ENCODE peak calls at places on chromosomes 6 and 20, in four cellular contexts. J is stomach, P is endothelial cell of umbilical vein, G is transverse colon. N is an unnamed sample. For H3K27me3, the result is how much of the 10 kb centered on the place peaks cover.

GRCh38 chr6:148846778-148847761 is 100.2 kb downstream of the UST start:
- DNase-seq in J (no peak), P (no peak), G (no peak), N (no peak)

GRCh38 chr6:31441368-31442267 is 38.2 kb downstream of the MICA start:
- DNase-seq in J (peak), P (peak), G (peak), N (peak)

GRCh38 chr6:33787954-33788693 is 806 bp downstream of the LEMD2 start:
- DNase-seq in J (peak), P (peak), G (peak), N (peak)

GRCh38 chr20:36971103-36971502 is 19.6 kb upstream of the SAMHD1 start:
- DNase-seq in J (no peak), P (no peak), G (no peak), N (no peak)

GRCh38 chr6:116057766-116058165 is 2.9 kb downstream of the FRK start:
- DNase-seq in J (no peak), P (no peak), G (no peak), N (no peak)

GRCh38 chr20:36830791-36831691 is 44.9 kb upstream of the TLDC2 start:
- DNase-seq in J (no peak), P (peak), G (no peak), N (no peak)

GRCh38 chr20:23131766-23132165 is 45.6 kb upstream of the CD93 start:
- DNase-seq in J (no peak), P (peak), G (no peak), N (no peak)

GRCh38 chr6:138089325-138089724 is 17.9 kb downstream of the PERP start:
- DNase-seq in J (no peak), P (peak), G (no peak), N (no peak)

GRCh38 chr6:46184114-46184513 is 13.3 kb upstream of the ENPP5 start:
- DNase-seq in J (no peak), P (peak), G (no peak), N (no peak)

GRCh38 chr6:106156413-106156812 is 70.3 kb downstream of the PRDM1 start:
- DNase-seq in J (no peak), P (no peak), G (no peak), N (no peak)

GRCh38 chr6:140360651-140361050 is 986.2 kb upstream of the CITED2 start:
- DNase-seq in J (no peak), P (no peak), G (no peak), N (no peak)

GRCh38 chr6:23106951-23107350 is 537.6 kb downstream of the HDGFL1 start:
- DNase-seq in J (no peak), P (no peak), G (no peak), N (no peak)

GRCh38 chr20:54063998-54064676 is 6.3 kb downstream of the BCAS1 start:
- DNase-seq in J (no peak), P (no peak), G (no peak), N (no peak)

GRCh38 chr20:63930971-63931553 is 25.2 kb downstream of the UCKL1 start:
- DNase-seq in J (peak), P (no peak), G (no peak), N (no peak)

GRCh38 chr6:42279966-42280629 is 62.4 kb upstream of the MRPS10 start:
- DNase-seq in J (peak), P (peak), G (no peak), N (no peak)

GRCh38 chr20:11247059-11247630 is 573.3 kb upstream of the JAG1 start:
- DNase-seq in J (no peak), P (no peak), G (no peak), N (no peak)

GRCh38 chr20:37727247-37727956 is 33.6 kb downstream of the CTNNBL1 start:
- DNase-seq in J (no peak), P (no peak), G (no peak), N (no peak)

GRCh38 chr6:40689181-40689580 is 102.0 kb upstream of the LRFN2 start:
- DNase-seq in J (no peak), P (no peak), G (no peak), N (no peak)

GRCh38 chr6:130848945-130849344 is 21.7 kb downstream of the SMLR1 start:
- DNase-seq in J (no peak), P (no peak), G (no peak), N (no peak)

GRCh38 chr20:37382539-37383120 is 36.7 kb downstream of the SRC start:
- DNase-seq in J (no peak), P (no peak), G (no peak), N (no peak)

GRCh38 chr6:101543796-101544195 is 150.3 kb downstream of the GRIK2 start:
- DNase-seq in J (no peak), P (no peak), G (no peak), N (no peak)

DNA sequence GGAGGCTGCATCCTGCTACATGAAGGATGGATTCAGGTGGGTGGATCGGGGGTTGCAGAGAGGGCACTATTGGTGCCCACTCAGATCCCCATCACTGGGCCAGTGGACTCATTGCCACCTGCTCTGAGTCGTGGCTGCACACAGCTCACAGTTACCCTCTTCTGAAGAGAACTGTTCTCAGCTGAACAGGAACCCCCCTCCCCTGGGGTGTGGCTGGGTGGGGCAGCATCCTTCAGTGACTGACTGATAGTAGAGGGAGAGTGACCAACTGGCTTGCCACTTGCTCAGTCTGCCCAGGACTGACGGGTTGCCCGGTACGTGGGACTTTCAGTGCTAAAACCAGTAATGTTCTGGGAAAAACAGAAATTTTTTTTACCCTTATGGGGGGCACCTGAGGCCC is 494.0 kb upstream of the CHD6 start:
- DNase-seq in J (no peak), P (no peak), G (no peak), N (no peak)
- H3K27ac ChIP-seq in J (no peak), P (no peak), G (no peak), N (no peak)

GRCh38 chr6:147787407-147787806 is 278.9 kb downstream of the SAMD5 start:
- DNase-seq in J (no peak), P (no peak), G (no peak), N (no peak)
- H3K27me3 ChIP-seq in J (under half), P (under half), G (under half), N (under half)

DNA sequence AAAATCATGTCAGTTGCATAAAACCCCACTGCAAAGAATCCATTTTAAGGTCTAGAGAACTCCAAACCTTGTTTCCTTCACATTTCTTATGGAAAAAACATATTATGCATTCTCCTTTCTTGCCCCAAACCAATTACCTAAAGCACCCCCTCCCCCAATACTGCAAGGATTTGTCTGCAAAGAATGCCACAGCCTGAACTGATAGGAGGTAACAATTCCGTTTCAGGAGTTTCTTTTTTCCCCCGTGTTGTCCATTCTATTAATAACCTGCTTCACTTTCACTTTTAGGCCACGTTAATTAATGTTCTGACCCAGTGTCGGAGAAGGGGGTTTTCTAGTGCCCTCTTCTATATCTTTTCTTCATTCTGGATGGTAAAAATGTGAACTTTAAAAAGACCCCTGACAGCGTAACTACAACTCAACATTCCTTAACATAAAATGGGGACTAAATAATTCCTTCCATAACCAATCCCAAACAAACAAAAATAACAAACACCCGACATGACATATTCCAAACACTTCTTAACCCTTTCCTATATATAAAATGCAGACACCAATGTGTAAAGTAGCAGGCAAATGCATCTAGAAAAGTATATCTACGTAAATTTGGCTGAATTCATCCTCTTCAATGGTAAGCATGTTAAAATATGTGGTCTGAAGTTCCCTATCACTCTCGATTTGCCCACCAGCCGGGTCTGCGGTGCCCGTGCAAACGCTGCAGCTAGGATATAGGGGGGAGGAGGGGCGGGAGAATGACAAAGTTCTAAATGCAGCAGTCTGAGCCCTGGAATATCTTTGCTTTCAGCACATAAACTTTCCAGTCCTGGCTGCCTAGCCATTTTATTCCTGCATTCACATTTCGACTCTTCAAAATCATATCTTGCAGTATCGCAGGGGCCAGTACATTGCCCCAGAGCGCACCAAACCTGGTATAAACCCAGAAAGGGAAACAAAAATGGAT is 978 bp downstream of the NRN1 start:
- DNase-seq in J (no peak), P (peak), G (no peak), N (no peak)
- H3K27ac ChIP-seq in J (no peak), P (no peak), G (peak), N (no peak)

GRCh38 chr6:169701953-169702639 is at the start of the genes C6orf120 and WDR27:
- DNase-seq in J (peak), P (peak), G (peak), N (peak)
- H3K27me3 ChIP-seq in J (under half), P (under half), G (under half), N (under half)

DNA sequence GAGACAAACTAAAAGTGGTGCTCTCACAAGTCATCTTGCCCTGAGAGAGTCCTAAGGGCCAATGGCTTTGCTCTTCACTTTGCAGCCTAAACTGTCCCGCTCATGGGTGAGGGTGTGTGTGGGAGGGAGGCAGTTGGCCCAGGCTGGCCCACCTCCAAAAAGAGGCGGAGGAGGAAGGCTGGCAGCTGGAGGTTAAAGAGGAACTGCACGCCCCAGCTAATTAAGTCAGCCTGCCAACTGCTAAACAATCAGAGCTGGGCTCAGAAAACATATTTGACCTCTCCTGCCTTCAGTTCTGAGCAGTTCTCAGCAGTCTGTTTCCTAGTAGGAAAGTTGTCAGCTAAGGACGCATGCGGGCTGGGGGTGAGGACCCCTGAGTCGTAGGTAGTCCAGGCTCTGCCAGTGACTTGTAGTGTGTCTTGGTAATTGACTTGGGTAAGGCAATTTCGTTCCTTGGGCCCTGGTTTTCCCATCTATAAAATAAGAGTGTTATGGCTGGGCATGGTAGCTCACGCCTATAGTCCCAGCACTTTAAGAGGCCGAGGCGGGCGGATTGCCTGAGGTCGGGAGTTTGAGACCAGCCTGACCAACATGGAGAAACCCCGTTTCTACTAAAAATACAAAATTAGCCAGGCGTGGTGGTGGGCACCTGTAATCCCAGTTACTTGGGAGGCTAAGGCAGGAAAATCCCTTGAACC is 17.0 kb downstream of the GSS start:
- DNase-seq in J (peak), P (peak), G (peak), N (peak)
- H3K27ac ChIP-seq in J (peak), P (no peak), G (peak), N (peak)

GRCh38 chr20:50312682-50313187 is 122.1 kb downstream of the CEBPB start:
- DNase-seq in J (peak), P (peak), G (peak), N (no peak)

GRCh38 chr20:50310673-50311051 is 120.0 kb downstream of the CEBPB start:
- DNase-seq in J (no peak), P (no peak), G (no peak), N (no peak)

GRCh38 chr20:50311308-50312001 is 120.8 kb downstream of the CEBPB start:
- DNase-seq in J (no peak), P (no peak), G (no peak), N (no peak)

GRCh38 chr20:50313223-50313820 is 122.7 kb downstream of the CEBPB start:
- DNase-seq in J (no peak), P (no peak), G (no peak), N (no peak)

GRCh38 chr20:50312002-50312681 is 121.5 kb downstream of the CEBPB start:
- DNase-seq in J (no peak), P (no peak), G (peak), N (no peak)
- H3K27me3 ChIP-seq in J (under half), P (under half), G (under half), N (under half)

N was measured in small intestine.